ENCODE peak calls at places on chromosomes 1 and 21, in four cellular contexts. B, A, Q and W are unnamed samples.

GRCh38 chr1:152777510-152778137 is 2.7 kb downstream of the LCE1F start:
- DNase-seq in B (no peak), A (no peak), Q (peak; percentile 10), W (peak; percentile 32)

GRCh38 chr1:167082511-167083027 is 7.6 kb downstream of the GPA33 start:
- DNase-seq in B (no peak), A (no peak), Q (peak; percentile 86), W (no peak)

GRCh38 chr1:78840447-78841251 is 165.9 kb downstream of the ADGRL4 start:
- DNase-seq in B (no peak), A (no peak), Q (peak; percentile 83), W (peak; percentile 52)

GRCh38 chr1:84078108-84078823 is 65.8 kb upstream of the PRKACB start:
- DNase-seq in B (peak; percentile 46), A (no peak), Q (peak; percentile 43), W (no peak)

GRCh38 chr1:234214911-234215892 is 158.1 kb upstream of the COA6 start:
- DNase-seq in B (no peak), A (no peak), Q (peak; percentile 42), W (no peak)

GRCh38 chr1:14220811-14221210 is 377.7 kb upstream of the KAZN start:
- DNase-seq in B (no peak), A (no peak), Q (no peak), W (no peak)

GRCh38 chr1:110235839-110236682 is 25.9 kb downstream of the KCNC4 start:
- DNase-seq in B (no peak), A (no peak), Q (peak; percentile 97), W (peak; percentile 82)

GRCh38 chr1:233188061-233188460 is 107.5 kb downstream of the PCNX2 start:
- DNase-seq in B (no peak), A (no peak), Q (no peak), W (no peak)

GRCh38 chr1:57678138-57678537 is 254.3 kb upstream of the DAB1 start:
- DNase-seq in B (no peak), A (no peak), Q (no peak), W (no peak)

GRCh38 chr1:9689971-9690381 is 38.4 kb downstream of the PIK3CD start:
- DNase-seq in B (no peak), A (peak; percentile 62), Q (peak; percentile 49), W (peak; percentile 34)

GRCh38 chr1:220803401-220804201 is 16.9 kb downstream of the MTARC1 start:
- DNase-seq in B (peak; percentile 40), A (no peak), Q (peak; percentile 45), W (peak; percentile 57)

GRCh38 chr21:44800971-44801467 is 601 bp downstream of the UBE2G2 start:
- DNase-seq in B (peak; percentile 75), A (no peak), Q (peak; percentile 56), W (peak; percentile 33)

GRCh38 chr1:156664046-156664948 is 12.9 kb downstream of the NES start:
- DNase-seq in B (no peak), A (no peak), Q (peak; percentile 37), W (no peak)

GRCh38 chr21:36707763-36708511 is 9.0 kb downstream of the SIM2 start:
- DNase-seq in B (no peak), A (no peak), Q (no peak), W (no peak)

GRCh38 chr1:41021526-41022308 is at the start of gene SLFNL1:
- DNase-seq in B (no peak), A (no peak), Q (no peak), W (peak; percentile 33)

GRCh38 chr1:84735483-84735882 is 45.2 kb upstream of the SSX2IP start:
- DNase-seq in B (no peak), A (no peak), Q (peak; percentile 7), W (no peak)

GRCh38 chr1:37403166-37403565 is 71.2 kb upstream of the ZC3H12A start:
- DNase-seq in B (no peak), A (no peak), Q (no peak), W (no peak)

GRCh38 chr21:46083271-46084040 is 14.5 kb upstream of the COL6A2 start:
- DNase-seq in B (peak; percentile 10), A (peak; percentile 37), Q (no peak), W (no peak)

GRCh38 chr1:222828939-222829338 is 14.1 kb downstream of the DISP1 start:
- DNase-seq in B (no peak), A (no peak), Q (no peak), W (no peak)

GRCh38 chr1:53733975-53734649 is 4.9 kb downstream of the GLIS1 start:
- DNase-seq in B (no peak), A (no peak), Q (peak; percentile 63), W (no peak)

GRCh38 chr1:241611063-241611462 is 29.1 kb downstream of the CHML start:
- DNase-seq in B (peak; percentile 43), A (no peak), Q (peak; percentile 83), W (peak; percentile 73)

GRCh38 chr1:243596441-243597183 is 253.4 kb downstream of the AKT3 start:
- DNase-seq in B (peak; percentile 48), A (no peak), Q (peak; percentile 85), W (no peak)

GRCh38 chr1:210757677-210758076 is 376.3 kb downstream of the KCNH1 start:
- DNase-seq in B (no peak), A (no peak), Q (no peak), W (no peak)

GRCh38 chr1:180586671-180587155 is 27.9 kb downstream of the OVAAL start:
- DNase-seq in B (no peak), A (no peak), Q (peak; percentile 99), W (no peak)

GRCh38 chr1:241817331-241817792 is 30.6 kb upstream of the EXO1 start:
- DNase-seq in B (no peak), A (no peak), Q (peak; percentile 47), W (peak; percentile 13)

GRCh38 chr1:27752372-27752771 is 20.6 kb upstream of the STX12 start:
- DNase-seq in B (no peak), A (no peak), Q (no peak), W (no peak)

GRCh38 chr1:82485591-82486369 is 685.0 kb downstream of the ADGRL2 start:
- DNase-seq in B (no peak), A (no peak), Q (peak; percentile 76), W (no peak)

GRCh38 chr1:1083181-1084027 is 9.3 kb upstream of the RNF223 start:
- DNase-seq in B (no peak), A (no peak), Q (no peak), W (no peak)